ENCODE peak calls at places on chromosomes 16 and 17, in five cellular contexts. One of them, this sample, is unnamed.
A peak's percentile ranks its signal among the peaks of the same experiment; 100 is the strongest.

GRCh38 chr17:78338860-78339259 is 21.0 kb downstream of the SOCS3 start:
- DNase-seq in Calu3: peak; percentile 79
- DNase-seq in hippocampal formation: no peak
- DNase-seq in GM23338: no peak
- DNase-seq in glutamatergic neuron: no peak
- DNase-seq in this sample: peak; percentile 88

GRCh38 chr17:77279448-77280303 is 138.9 kb downstream of the SEC14L1 start:
- DNase-seq in GM23338: peak; percentile 55
- DNase-seq in Calu3: peak; percentile 85
- DNase-seq in hippocampal formation: no peak
- DNase-seq in glutamatergic neuron: no peak
- DNase-seq in this sample: peak; percentile 95

GRCh38 chr17:27066315-27066714 is 227.6 kb upstream of the WSB1 start:
- DNase-seq in Calu3: no peak
- DNase-seq in glutamatergic neuron: no peak
- DNase-seq in hippocampal formation: no peak
- DNase-seq in GM23338: no peak
- DNase-seq in this sample: no peak

GRCh38 chr16:66131156-66131807 is 235.2 kb upstream of the CDH5 start:
- DNase-seq in hippocampal formation: no peak
- DNase-seq in glutamatergic neuron: no peak
- DNase-seq in GM23338: no peak
- DNase-seq in Calu3: no peak
- DNase-seq in this sample: peak; percentile 69

GRCh38 chr17:57636985-57637667 is 108.0 kb downstream of the CCDC182 start:
- DNase-seq in GM23338: no peak
- DNase-seq in Calu3: no peak
- DNase-seq in hippocampal formation: no peak
- DNase-seq in glutamatergic neuron: peak; percentile 38
- DNase-seq in this sample: no peak

GRCh38 chr17:41810659-41811548 is 845 bp downstream of the P3H4 start:
- DNase-seq in Calu3: no peak
- DNase-seq in GM23338: peak; percentile 58
- DNase-seq in glutamatergic neuron: no peak
- DNase-seq in hippocampal formation: no peak
- DNase-seq in this sample: no peak

GRCh38 chr17:55273579-55274370 is 9.0 kb downstream of the HLF start:
- DNase-seq in Calu3: no peak
- DNase-seq in GM23338: peak; percentile 13
- DNase-seq in glutamatergic neuron: no peak
- DNase-seq in hippocampal formation: peak; percentile 63
- DNase-seq in this sample: no peak

GRCh38 chr16:89140401-89140800 is 31.1 kb upstream of the CDH15 start:
- DNase-seq in hippocampal formation: no peak
- DNase-seq in GM23338: no peak
- DNase-seq in Calu3: no peak
- DNase-seq in glutamatergic neuron: peak; percentile 7
- DNase-seq in this sample: no peak

GRCh38 chr16:51164574-51164973 is 13.5 kb upstream of the SALL1 start:
- DNase-seq in hippocampal formation: no peak
- DNase-seq in GM23338: no peak
- DNase-seq in Calu3: no peak
- DNase-seq in glutamatergic neuron: no peak
- DNase-seq in this sample: no peak

GRCh38 chr17:7930841-7931631 is 710 bp downstream of the TRAPPC1 start:
- DNase-seq in hippocampal formation: no peak
- DNase-seq in glutamatergic neuron: no peak
- DNase-seq in Calu3: no peak
- DNase-seq in GM23338: peak; percentile 41
- DNase-seq in this sample: no peak

GRCh38 chr17:47204722-47205418 is 4.3 kb upstream of the MYL4 start:
- DNase-seq in glutamatergic neuron: no peak
- DNase-seq in Calu3: no peak
- DNase-seq in GM23338: no peak
- DNase-seq in hippocampal formation: no peak
- DNase-seq in this sample: peak; percentile 50

GRCh38 chr16:54351171-54351570 is 64.6 kb upstream of the IRX3 start:
- DNase-seq in glutamatergic neuron: no peak
- DNase-seq in Calu3: no peak
- DNase-seq in GM23338: no peak
- DNase-seq in hippocampal formation: no peak
- DNase-seq in this sample: no peak

GRCh38 chr16:19410435-19411153 is 7.1 kb upstream of the TMC5 start:
- DNase-seq in hippocampal formation: peak; percentile 2
- DNase-seq in GM23338: peak; percentile 88
- DNase-seq in glutamatergic neuron: peak; percentile 66
- DNase-seq in Calu3: peak; percentile 85
- DNase-seq in this sample: peak; percentile 67

GRCh38 chr16:19874816-19875546 is 9.7 kb downstream of the GPRC5B start:
- DNase-seq in glutamatergic neuron: peak; percentile 90
- DNase-seq in Calu3: no peak
- DNase-seq in hippocampal formation: no peak
- DNase-seq in GM23338: no peak
- DNase-seq in this sample: no peak

GRCh38 chr17:40178021-40178601 is 841 bp downstream of the RAPGEFL1 start:
- DNase-seq in GM23338: peak; percentile 78
- DNase-seq in Calu3: no peak
- DNase-seq in glutamatergic neuron: peak; percentile 39
- DNase-seq in hippocampal formation: no peak
- DNase-seq in this sample: no peak

GRCh38 chr17:65936013-65936412 is 255.9 kb downstream of the CEP112 start:
- DNase-seq in hippocampal formation: no peak
- DNase-seq in glutamatergic neuron: no peak
- DNase-seq in Calu3: no peak
- DNase-seq in GM23338: no peak
- DNase-seq in this sample: no peak

GRCh38 chr16:65725156-65725845 is 603.4 kb upstream of the CDH11 start:
- DNase-seq in glutamatergic neuron: no peak
- DNase-seq in GM23338: no peak
- DNase-seq in hippocampal formation: peak; percentile 3
- DNase-seq in Calu3: no peak
- DNase-seq in this sample: no peak

GRCh38 chr16:29644973-29645698 is 17.9 kb upstream of the SPN start:
- DNase-seq in GM23338: no peak
- DNase-seq in hippocampal formation: no peak
- DNase-seq in Calu3: no peak
- DNase-seq in glutamatergic neuron: no peak
- DNase-seq in this sample: no peak

GRCh38 chr16:86882586-86883280 is 304.4 kb downstream of the FOXL1 start:
- DNase-seq in hippocampal formation: no peak
- DNase-seq in Calu3: no peak
- DNase-seq in glutamatergic neuron: no peak
- DNase-seq in GM23338: no peak
- DNase-seq in this sample: no peak

GRCh38 chr17:3603119-3603869 is 5.9 kb downstream of the TRPV1 start:
- DNase-seq in glutamatergic neuron: no peak
- DNase-seq in Calu3: no peak
- DNase-seq in GM23338: no peak
- DNase-seq in hippocampal formation: no peak
- DNase-seq in this sample: no peak

GRCh38 chr17:60435244-60436170 is 13.2 kb downstream of the CHCT1 start:
- DNase-seq in hippocampal formation: peak; percentile 59
- DNase-seq in Calu3: peak; percentile 60
- DNase-seq in GM23338: peak; percentile 89
- DNase-seq in glutamatergic neuron: peak; percentile 61
- DNase-seq in this sample: peak; percentile 60

GRCh38 chr17:67068999-67069398 is 24.6 kb downstream of the CACNG1 start:
- DNase-seq in glutamatergic neuron: no peak
- DNase-seq in GM23338: no peak
- DNase-seq in Calu3: no peak
- DNase-seq in hippocampal formation: no peak
- DNase-seq in this sample: no peak

GRCh38 chr17:77163521-77164280 is 22.9 kb downstream of the SEC14L1 start:
- DNase-seq in Calu3: no peak
- DNase-seq in hippocampal formation: no peak
- DNase-seq in GM23338: no peak
- DNase-seq in glutamatergic neuron: no peak
- DNase-seq in this sample: no peak

GRCh38 chr17:50095626-50096037 is 481 bp downstream of the PDK2 start:
- DNase-seq in GM23338: peak; percentile 68
- DNase-seq in hippocampal formation: no peak
- DNase-seq in Calu3: no peak
- DNase-seq in glutamatergic neuron: peak; percentile 16
- DNase-seq in this sample: no peak

GRCh38 chr16:54291107-54291980 is 4.8 kb upstream of the IRX3 start:
- DNase-seq in GM23338: peak; percentile 49
- DNase-seq in glutamatergic neuron: peak; percentile 39
- DNase-seq in Calu3: no peak
- DNase-seq in hippocampal formation: no peak
- DNase-seq in this sample: no peak

GRCh38 chr17:49511810-49512209 is 16.7 kb downstream of the NGFR start:
- DNase-seq in Calu3: no peak
- DNase-seq in glutamatergic neuron: peak; percentile 66
- DNase-seq in hippocampal formation: no peak
- DNase-seq in GM23338: no peak
- DNase-seq in this sample: no peak

GRCh38 chr17:28196637-28197036 is 122.4 kb upstream of the TMEM97 start:
- DNase-seq in hippocampal formation: no peak
- DNase-seq in glutamatergic neuron: no peak
- DNase-seq in Calu3: no peak
- DNase-seq in GM23338: no peak
- DNase-seq in this sample: no peak

GRCh38 chr17:74430385-74430705 is 1.5 kb upstream of the GPRC5C start:
- DNase-seq in Calu3: peak; percentile 19
- DNase-seq in hippocampal formation: no peak
- DNase-seq in glutamatergic neuron: no peak
- DNase-seq in GM23338: no peak
- DNase-seq in this sample: no peak

GRCh38 chr16:7268182-7268581 is 64.5 kb upstream of the RBFOX1 start:
- DNase-seq in hippocampal formation: peak; percentile 10
- DNase-seq in GM23338: peak; percentile 62
- DNase-seq in Calu3: peak; percentile 7
- DNase-seq in glutamatergic neuron: no peak
- DNase-seq in this sample: peak; percentile 11

GRCh38 chr17:35577826-35578194 is 561 bp downstream of the PEX12 start:
- DNase-seq in hippocampal formation: no peak
- DNase-seq in GM23338: no peak
- DNase-seq in Calu3: no peak
- DNase-seq in glutamatergic neuron: no peak
- DNase-seq in this sample: peak; percentile 11

GRCh38 chr16:86663691-86664517 is 85.6 kb downstream of the FOXL1 start:
- DNase-seq in Calu3: peak; percentile 10
- DNase-seq in glutamatergic neuron: no peak
- DNase-seq in hippocampal formation: no peak
- DNase-seq in GM23338: no peak
- DNase-seq in this sample: no peak

GRCh38 chr17:19978206-19978802 is 676 bp upstream of the AKAP10 start:
- DNase-seq in Calu3: no peak
- DNase-seq in GM23338: peak; percentile 56
- DNase-seq in hippocampal formation: no peak
- DNase-seq in glutamatergic neuron: peak; percentile 17
- DNase-seq in this sample: no peak

GRCh38 chr17:36496018-36496789 is 9.7 kb downstream of the ZNHIT3 start:
- DNase-seq in hippocampal formation: peak; percentile 25
- DNase-seq in Calu3: no peak
- DNase-seq in glutamatergic neuron: no peak
- DNase-seq in GM23338: no peak
- DNase-seq in this sample: no peak

GRCh38 chr16:20114356-20114755 is 40.7 kb upstream of the GPR139 start:
- DNase-seq in hippocampal formation: no peak
- DNase-seq in glutamatergic neuron: no peak
- DNase-seq in GM23338: no peak
- DNase-seq in Calu3: peak; percentile 63
- DNase-seq in this sample: peak; percentile 57

GRCh38 chr17:1493291-1493980 is 950 bp upstream of the MYO1C start:
- DNase-seq in hippocampal formation: no peak
- DNase-seq in Calu3: no peak
- DNase-seq in glutamatergic neuron: no peak
- DNase-seq in GM23338: no peak
- DNase-seq in this sample: no peak